ENCODE peak calls at places on chromosome 18, in five cellular contexts. One of them, this sample, is unnamed.

GRCh38 chr18:57780318-57781127 is 22.6 kb downstream of the ATP8B1 start:
- ATAC-seq in gastrocnemius medialis: peak
- ATAC-seq in PC-3: peak
- ATAC-seq in K562: peak
- ATAC-seq in right cardiac atrium: peak
- ATAC-seq in this sample: peak

GRCh38 chr18:23826850-23827620 is 137.8 kb downstream of the LAMA3 start:
- ATAC-seq in right cardiac atrium: no peak
- ATAC-seq in gastrocnemius medialis: peak
- ATAC-seq in PC-3: no peak
- ATAC-seq in K562: no peak
- ATAC-seq in this sample: no peak

GRCh38 chr18:2324459-2324858 is 246.8 kb downstream of the METTL4 start:
- ATAC-seq in gastrocnemius medialis: no peak
- ATAC-seq in right cardiac atrium: no peak
- ATAC-seq in K562: no peak
- ATAC-seq in PC-3: no peak
- ATAC-seq in this sample: no peak

GRCh38 chr18:66005831-66006588 is 255.2 kb downstream of the CDH7 start:
- ATAC-seq in PC-3: no peak
- ATAC-seq in K562: no peak
- ATAC-seq in gastrocnemius medialis: no peak
- ATAC-seq in right cardiac atrium: no peak
- ATAC-seq in this sample: no peak

GRCh38 chr18:58280159-58280540 is 236.1 kb downstream of the NEDD4L start:
- ATAC-seq in K562: no peak
- ATAC-seq in gastrocnemius medialis: no peak
- ATAC-seq in right cardiac atrium: peak
- ATAC-seq in PC-3: no peak
- ATAC-seq in this sample: no peak

GRCh38 chr18:43534511-43534910 is 257.2 kb upstream of the SYT4 start:
- ATAC-seq in PC-3: no peak
- ATAC-seq in gastrocnemius medialis: no peak
- ATAC-seq in K562: no peak
- ATAC-seq in right cardiac atrium: no peak
- ATAC-seq in this sample: no peak

GRCh38 chr18:45752681-45753080 is 28.7 kb downstream of the SLC14A1 start:
- ATAC-seq in PC-3: no peak
- ATAC-seq in right cardiac atrium: no peak
- ATAC-seq in K562: no peak
- ATAC-seq in gastrocnemius medialis: no peak
- ATAC-seq in this sample: no peak

GRCh38 chr18:9066817-9067306 is 35.6 kb upstream of the NDUFV2 start:
- ATAC-seq in gastrocnemius medialis: no peak
- ATAC-seq in K562: peak
- ATAC-seq in PC-3: no peak
- ATAC-seq in right cardiac atrium: no peak
- ATAC-seq in this sample: no peak

GRCh38 chr18:6397931-6398566 is 16.7 kb downstream of the L3MBTL4 start:
- ATAC-seq in right cardiac atrium: no peak
- ATAC-seq in K562: no peak
- ATAC-seq in gastrocnemius medialis: no peak
- ATAC-seq in PC-3: no peak
- ATAC-seq in this sample: no peak

GRCh38 chr18:62744076-62744705 is 28.9 kb downstream of the PHLPP1 start:
- ATAC-seq in PC-3: peak
- ATAC-seq in right cardiac atrium: no peak
- ATAC-seq in K562: peak
- ATAC-seq in gastrocnemius medialis: no peak
- ATAC-seq in this sample: no peak

GRCh38 chr18:48819276-48819675 is 131.5 kb downstream of the SMAD7 start:
- ATAC-seq in gastrocnemius medialis: peak
- ATAC-seq in PC-3: no peak
- ATAC-seq in right cardiac atrium: peak
- ATAC-seq in K562: no peak
- ATAC-seq in this sample: no peak

GRCh38 chr18:21896732-21897336 is 156.2 kb downstream of the MIB1 start:
- ATAC-seq in gastrocnemius medialis: no peak
- ATAC-seq in right cardiac atrium: peak
- ATAC-seq in K562: peak
- ATAC-seq in PC-3: no peak
- ATAC-seq in this sample: no peak

GRCh38 chr18:11310476-11311086 is 161.2 kb upstream of the PIEZO2 start:
- ATAC-seq in gastrocnemius medialis: peak
- ATAC-seq in PC-3: peak
- ATAC-seq in right cardiac atrium: no peak
- ATAC-seq in K562: peak
- ATAC-seq in this sample: no peak

GRCh38 chr18:3256693-3257626 is 5.0 kb upstream of the MYL12B start:
- ATAC-seq in gastrocnemius medialis: no peak
- ATAC-seq in PC-3: peak
- ATAC-seq in right cardiac atrium: no peak
- ATAC-seq in K562: no peak
- ATAC-seq in this sample: peak

GRCh38 chr18:23077493-23078256 is 57.6 kb upstream of the CABLES1 start:
- ATAC-seq in gastrocnemius medialis: no peak
- ATAC-seq in right cardiac atrium: peak
- ATAC-seq in K562: peak
- ATAC-seq in PC-3: peak
- ATAC-seq in this sample: peak

GRCh38 chr18:3919396-3920061 is 469.6 kb downstream of the TGIF1 start:
- ATAC-seq in K562: no peak
- ATAC-seq in right cardiac atrium: no peak
- ATAC-seq in PC-3: no peak
- ATAC-seq in gastrocnemius medialis: no peak
- ATAC-seq in this sample: no peak

GRCh38 chr18:46335551-46336059 is 231.4 kb downstream of the HAUS1 start:
- ATAC-seq in PC-3: no peak
- ATAC-seq in gastrocnemius medialis: no peak
- ATAC-seq in right cardiac atrium: peak
- ATAC-seq in K562: no peak
- ATAC-seq in this sample: no peak

GRCh38 chr18:45402485-45403056 is 212.7 kb upstream of the SLC14A2 start:
- ATAC-seq in gastrocnemius medialis: no peak
- ATAC-seq in PC-3: peak
- ATAC-seq in K562: no peak
- ATAC-seq in right cardiac atrium: no peak
- ATAC-seq in this sample: no peak

GRCh38 chr18:13450289-13451207 is 232.0 kb downstream of the LDLRAD4 start:
- ATAC-seq in PC-3: no peak
- ATAC-seq in K562: no peak
- ATAC-seq in gastrocnemius medialis: no peak
- ATAC-seq in right cardiac atrium: no peak
- ATAC-seq in this sample: no peak
- H3K4me3 ChIP-seq in PC-3: no peak
- H3K4me3 ChIP-seq in K562: no peak
- H3K4me3 ChIP-seq in gastrocnemius medialis: no peak
- H3K4me3 ChIP-seq in right cardiac atrium: no peak
- H3K4me3 ChIP-seq in this sample: no peak

GRCh38 chr18:69958422-69958821 is 10.7 kb upstream of the CD226 start:
- ATAC-seq in PC-3: no peak
- ATAC-seq in gastrocnemius medialis: no peak
- ATAC-seq in right cardiac atrium: no peak
- ATAC-seq in K562: no peak
- ATAC-seq in this sample: no peak

GRCh38 chr18:69956655-69957054 is 9.0 kb upstream of the CD226 start:
- ATAC-seq in gastrocnemius medialis: no peak
- ATAC-seq in K562: peak
- ATAC-seq in PC-3: no peak
- ATAC-seq in right cardiac atrium: no peak
- ATAC-seq in this sample: no peak

GRCh38 chr18:69957071-69957620 is 9.5 kb upstream of the CD226 start:
- ATAC-seq in right cardiac atrium: no peak
- ATAC-seq in K562: no peak
- ATAC-seq in gastrocnemius medialis: no peak
- ATAC-seq in PC-3: no peak
- ATAC-seq in this sample: no peak

GRCh38 chr18:69954719-69955118 is 7.0 kb upstream of the CD226 start:
- ATAC-seq in right cardiac atrium: no peak
- ATAC-seq in PC-3: no peak
- ATAC-seq in gastrocnemius medialis: no peak
- ATAC-seq in K562: no peak
- ATAC-seq in this sample: no peak

GRCh38 chr18:69956037-69956436 is 8.4 kb upstream of the CD226 start:
- ATAC-seq in right cardiac atrium: no peak
- ATAC-seq in gastrocnemius medialis: no peak
- ATAC-seq in K562: peak
- ATAC-seq in PC-3: no peak
- ATAC-seq in this sample: no peak
- H3K27ac ChIP-seq in right cardiac atrium: no peak
- H3K27ac ChIP-seq in gastrocnemius medialis: no peak
- H3K27ac ChIP-seq in K562: no peak
- H3K27ac ChIP-seq in PC-3: no peak
- H3K27ac ChIP-seq in this sample: no peak

GRCh38 chr18:74284501-74285004 is 7.2 kb downstream of the CYB5A start:
- ATAC-seq in right cardiac atrium: peak
- ATAC-seq in gastrocnemius medialis: no peak
- ATAC-seq in PC-3: no peak
- ATAC-seq in K562: no peak
- ATAC-seq in this sample: no peak
- H3K4me3 ChIP-seq in right cardiac atrium: no peak
- H3K4me3 ChIP-seq in gastrocnemius medialis: no peak
- H3K4me3 ChIP-seq in PC-3: no peak
- H3K4me3 ChIP-seq in K562: no peak
- H3K4me3 ChIP-seq in this sample: peak

GRCh38 chr18:50877545-50878265 is 1.2 kb upstream of the ME2 start:
- ATAC-seq in gastrocnemius medialis: no peak
- ATAC-seq in K562: no peak
- ATAC-seq in PC-3: no peak
- ATAC-seq in right cardiac atrium: no peak
- ATAC-seq in this sample: no peak
- H3K27ac ChIP-seq in gastrocnemius medialis: peak
- H3K27ac ChIP-seq in K562: no peak
- H3K27ac ChIP-seq in PC-3: no peak
- H3K27ac ChIP-seq in right cardiac atrium: no peak
- H3K27ac ChIP-seq in this sample: peak

DNA sequence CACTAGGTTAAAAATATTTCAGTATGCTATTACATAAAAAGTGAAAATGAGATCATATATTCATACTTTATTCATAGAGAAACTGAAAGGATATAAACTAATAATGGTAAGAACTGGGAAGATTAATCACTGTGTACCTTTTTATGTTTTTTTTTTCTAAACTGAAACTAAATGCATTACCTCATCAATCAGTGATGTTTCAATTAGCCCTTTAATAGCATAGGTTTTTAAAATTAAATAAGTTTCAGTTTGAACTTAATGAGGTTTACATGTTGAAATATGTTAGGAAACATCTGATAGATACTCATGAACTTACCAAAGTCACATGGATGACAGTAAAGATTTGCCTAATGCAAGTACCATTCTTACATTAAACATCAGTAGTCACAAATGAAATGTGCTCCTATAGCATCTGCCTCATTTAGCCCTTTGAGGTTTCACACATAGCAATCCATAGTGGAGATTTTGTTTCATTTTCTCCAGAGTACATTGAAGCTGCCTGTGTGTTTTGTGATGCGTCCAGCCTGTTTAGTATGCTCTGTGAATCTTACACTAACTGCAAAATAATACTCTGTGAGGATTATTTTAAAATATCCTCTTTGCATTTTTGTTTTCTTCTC is 8.9 kb downstream of the MAPRE2 start:
- ATAC-seq in PC-3: no peak
- ATAC-seq in gastrocnemius medialis: peak
- ATAC-seq in right cardiac atrium: peak
- ATAC-seq in K562: peak
- ATAC-seq in this sample: peak
- H3K4me3 ChIP-seq in PC-3: no peak
- H3K4me3 ChIP-seq in gastrocnemius medialis: no peak
- H3K4me3 ChIP-seq in right cardiac atrium: peak
- H3K4me3 ChIP-seq in K562: no peak
- H3K4me3 ChIP-seq in this sample: no peak